ENCODE peak calls at places on chromosome 9, in five cellular contexts. X is CD8-positive, alpha-beta memory T cell; U is left ventricle myocardium inferior; A is tibial artery; D is adrenal gland. P is an unnamed sample.

GRCh38 chr9:135156525-135157510 is 69.3 kb downstream of the OLFM1 start:
- DNase-seq in X (no peak), A (no peak), U (peak), D (peak), P (peak)

GRCh38 chr9:126809068-126809467 is 4.2 kb downstream of the ZBTB43 start:
- DNase-seq in U (no peak), A (no peak), D (no peak), X (no peak), P (peak)

GRCh38 chr9:129617167-129617566 is 3.7 kb downstream of the C9orf50 start:
- DNase-seq in X (no peak), U (no peak), D (no peak), A (no peak), P (peak)

GRCh38 chr9:21598749-21599148 is 116.6 kb upstream of the IFNE start:
- DNase-seq in U (no peak), A (no peak), X (no peak), D (no peak), P (no peak)

GRCh38 chr9:105191508-105192118 is 52.8 kb upstream of the SLC44A1 start:
- DNase-seq in D (peak), U (no peak), A (no peak), X (no peak), P (no peak)

GRCh38 chr9:85715587-85715986 is 26.2 kb downstream of the AGTPBP1 start:
- DNase-seq in D (no peak), A (no peak), X (no peak), U (no peak), P (no peak)

GRCh38 chr9:84697494-84698114 is 28.1 kb downstream of the NTRK2 start:
- DNase-seq in X (peak), D (peak), A (peak), U (peak), P (peak)

GRCh38 chr9:6711403-6711802 is 46.4 kb upstream of the KDM4C start:
- DNase-seq in D (no peak), U (no peak), A (no peak), X (no peak), P (no peak)

GRCh38 chr9:82101475-82101874 is 112.9 kb downstream of the SPATA31D1 start:
- DNase-seq in X (no peak), D (no peak), U (no peak), A (no peak), P (no peak)

GRCh38 chr9:104775574-104775936 is 11.6 kb downstream of the NIPSNAP3B start:
- DNase-seq in D (no peak), A (no peak), U (no peak), X (no peak), P (no peak)

GRCh38 chr9:72586388-72587160 is 65.2 kb downstream of the TMC1 start:
- DNase-seq in X (no peak), U (no peak), A (no peak), D (no peak), P (peak)

GRCh38 chr9:112203536-112203935 is 28.4 kb upstream of the SUSD1 start:
- DNase-seq in A (no peak), X (no peak), U (no peak), D (no peak), P (no peak)

GRCh38 chr9:85200726-85201402 is 531.3 kb downstream of the NTRK2 start:
- DNase-seq in U (no peak), X (no peak), A (peak), D (no peak), P (peak)

GRCh38 chr9:109283012-109283411 is 37.8 kb downstream of the EPB41L4B start:
- DNase-seq in U (no peak), A (no peak), X (no peak), D (no peak), P (no peak)

GRCh38 chr9:131191857-131192256 is 66.5 kb downstream of the NUP214 start:
- DNase-seq in U (no peak), A (no peak), D (no peak), X (no peak), P (no peak)

GRCh38 chr9:130443456-130443801 is 1.3 kb upstream of the ASS1 start:
- DNase-seq in D (no peak), X (no peak), A (no peak), U (no peak), P (no peak)

GRCh38 chr9:21576331-21577189 is 94.4 kb upstream of the IFNE start:
- DNase-seq in A (no peak), U (no peak), X (no peak), D (no peak), P (peak)

GRCh38 chr9:119284587-119285337 is 84.5 kb downstream of the BRINP1 start:
- DNase-seq in A (no peak), X (no peak), U (no peak), D (no peak), P (no peak)

GRCh38 chr9:78296208-78296892 is 575 bp upstream of the PSAT1 start:
- DNase-seq in A (no peak), X (no peak), D (peak), U (peak), P (peak)

GRCh38 chr9:137905740-137906139 is 28.2 kb downstream of the CACNA1B start:
- DNase-seq in D (no peak), X (no peak), A (no peak), U (no peak), P (no peak)

GRCh38 chr9:16521868-16522381 is 348.5 kb downstream of the BNC2 start:
- DNase-seq in U (peak), A (peak), X (no peak), D (peak), P (peak)

GRCh38 chr9:131500377-131500776 is 2.3 kb upstream of the POMT1 start:
- DNase-seq in U (no peak), X (peak), D (no peak), A (no peak), P (peak)

GRCh38 chr9:84266087-84266561 is 74.4 kb downstream of the SLC28A3 start:
- DNase-seq in U (no peak), D (no peak), X (no peak), A (no peak), P (no peak)

GRCh38 chr9:20997503-20998076 is 33.9 kb downstream of the HACD4 start:
- DNase-seq in X (no peak), D (no peak), U (no peak), A (no peak), P (no peak)

GRCh38 chr9:33908114-33908513 is 91.2 kb downstream of the UBE2R2 start:
- DNase-seq in U (no peak), X (no peak), D (no peak), A (no peak), P (no peak)

GRCh38 chr9:87342743-87343142 is 154.9 kb upstream of the DAPK1 start:
- DNase-seq in D (peak), X (no peak), U (peak), A (peak), P (no peak)

GRCh38 chr9:6305954-6306563 is 22.1 kb upstream of the TPD52L3 start:
- DNase-seq in A (no peak), X (no peak), U (no peak), D (no peak), P (peak)

GRCh38 chr9:65458465-65458864 is 173.5 kb upstream of the FOXD4L5 start:
- DNase-seq in X (no peak), U (no peak), D (no peak), A (peak), P (no peak)

GRCh38 chr9:5608298-5609254 is 20.3 kb upstream of the RIC1 start:
- DNase-seq in A (no peak), D (no peak), U (no peak), X (no peak), P (no peak)

GRCh38 chr9:3578786-3579185 is 53.0 kb upstream of the RFX3 start:
- DNase-seq in X (no peak), A (no peak), D (no peak), U (no peak), P (peak)

GRCh38 chr9:88387035-88387732 is 1.1 kb upstream of the SPIN1 start:
- DNase-seq in A (no peak), U (peak), X (peak), D (peak), P (no peak)

GRCh38 chr9:35051069-35051967 is 21.1 kb downstream of the VCP start:
- DNase-seq in X (no peak), A (no peak), U (peak), D (no peak), P (peak)

GRCh38 chr9:112041536-112042243 is 133.4 kb downstream of the SUSD1 start:
- DNase-seq in D (peak), A (no peak), U (no peak), X (no peak), P (peak)

GRCh38 chr9:37036237-37037136 is 2.4 kb upstream of the PAX5 start:
- DNase-seq in A (no peak), X (peak), D (peak), U (no peak), P (no peak)
- H3K27ac ChIP-seq in A (no peak), X (no peak), D (no peak), U (no peak), P (no peak)

GRCh38 chr9:124342946-124343485 is 72.2 kb downstream of the PSMB7 start:
- DNase-seq in D (peak), A (peak), X (no peak), U (peak), P (peak)

GRCh38 chr9:124343533-124344290 is 71.5 kb downstream of the PSMB7 start:
- DNase-seq in U (peak), D (no peak), A (no peak), X (no peak), P (no peak)

GRCh38 chr9:124341455-124342170 is 73.6 kb downstream of the PSMB7 start:
- DNase-seq in X (no peak), U (no peak), A (no peak), D (no peak), P (no peak)

GRCh38 chr9:124344291-124345050 is 70.8 kb downstream of the PSMB7 start:
- DNase-seq in A (no peak), U (peak), X (peak), D (no peak), P (no peak)

GRCh38 chr9:124342402-124342945 is 72.8 kb downstream of the PSMB7 start:
- DNase-seq in D (no peak), A (no peak), U (no peak), X (no peak), P (no peak)
- H3K27ac ChIP-seq in D (peak), A (peak), U (peak), X (no peak), P (peak)

GRCh38 chr9:26292943-26293342 is 599.7 kb downstream of the CAAP1 start:
- DNase-seq in A (no peak), U (no peak), D (no peak), X (no peak), P (peak)

GRCh38 chr9:26301659-26302058 is 590.9 kb downstream of the CAAP1 start:
- DNase-seq in X (no peak), A (no peak), U (no peak), D (no peak), P (no peak)

GRCh38 chr9:26301046-26301445 is 591.6 kb downstream of the CAAP1 start:
- DNase-seq in D (no peak), A (no peak), X (no peak), U (no peak), P (no peak)

GRCh38 chr9:26296910-26297309 is 595.7 kb downstream of the CAAP1 start:
- DNase-seq in A (no peak), U (no peak), D (no peak), X (no peak), P (no peak)
- H3K27ac ChIP-seq in A (no peak), U (no peak), D (no peak), X (no peak), P (no peak)

GRCh38 chr9:110744753-110745522 is 76.3 kb downstream of the MUSK start:
- DNase-seq in U (no peak), D (peak), A (peak), X (no peak), P (peak)
- H3K27ac ChIP-seq in U (peak), D (peak), A (peak), X (no peak), P (no peak)

GRCh38 chr9:13862562-13862961 is 451.4 kb downstream of the NFIB start:
- DNase-seq in A (no peak), X (no peak), D (no peak), U (no peak), P (no peak)

GRCh38 chr9:13857521-13857920 is 456.4 kb downstream of the NFIB start:
- DNase-seq in X (no peak), D (no peak), U (no peak), A (no peak), P (no peak)

GRCh38 chr9:13863112-13863511 is 450.8 kb downstream of the NFIB start:
- DNase-seq in A (peak), X (no peak), D (peak), U (peak), P (no peak)

GRCh38 chr9:13860019-13860418 is 453.9 kb downstream of the NFIB start:
- DNase-seq in U (no peak), D (no peak), A (no peak), X (no peak), P (no peak)

GRCh38 chr9:13860926-13861325 is 453.0 kb downstream of the NFIB start:
- DNase-seq in A (no peak), X (no peak), U (no peak), D (no peak), P (no peak)
- H3K27ac ChIP-seq in A (peak), X (no peak), U (peak), D (no peak), P (no peak)

DNA sequence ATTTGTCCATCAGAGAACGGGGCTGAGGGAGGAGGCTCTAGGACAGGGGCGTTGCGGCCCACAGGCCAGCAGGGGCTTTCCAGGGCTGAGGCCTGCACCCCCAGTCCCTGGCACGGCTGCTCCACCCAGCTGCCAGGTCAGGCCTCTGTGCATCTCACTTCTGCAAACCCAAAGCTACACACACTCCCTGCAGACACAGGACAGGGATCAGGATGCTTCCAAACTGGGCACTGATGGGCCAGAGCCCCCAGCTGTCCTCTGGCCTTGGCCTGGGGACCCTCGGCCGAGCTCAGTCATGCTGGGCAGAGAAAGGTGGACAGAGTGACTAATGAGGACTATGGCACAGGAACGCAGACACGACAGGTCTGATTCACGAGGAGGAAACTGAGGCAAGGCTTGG is 106.3 kb upstream of the SARDH start:
- DNase-seq in U (no peak), D (no peak), X (no peak), A (no peak), P (no peak)
- H3K27ac ChIP-seq in U (peak), D (peak), X (no peak), A (no peak), P (peak)